ENCODE peak calls at places on chromosome 20, in four cellular contexts. A is hepatocyte, W is cardiac fibroblast, I is breast epithelium. P is an unnamed sample.

GRCh38 chr20:64011366-64011779 is 24.6 kb upstream of the C20orf204 start:
- DNase-seq in I (no peak), W (no peak), A (no peak), P (no peak)

GRCh38 chr20:10488436-10489053 is 53.4 kb downstream of the SLX4IP start:
- DNase-seq in A (no peak), W (no peak), I (no peak), P (no peak)

GRCh38 chr20:50636601-50637539 is 54.5 kb downstream of the RIPOR3 start:
- DNase-seq in W (no peak), A (peak; percentile 44), I (no peak), P (no peak)

GRCh38 chr20:24754691-24755090 is 194.4 kb upstream of the CST7 start:
- DNase-seq in W (no peak), A (no peak), I (no peak), P (no peak)

GRCh38 chr20:23602699-23603098 is 3.0 kb downstream of the CST9 start:
- DNase-seq in A (no peak), W (no peak), I (no peak), P (no peak)

GRCh38 chr20:9323622-9324021 is 190.8 kb upstream of the LAMP5 start:
- DNase-seq in I (no peak), A (peak; percentile 19), W (peak; percentile 20), P (peak; percentile 26)

GRCh38 chr20:61886721-61887658 is 178.7 kb downstream of the TAF4 start:
- DNase-seq in I (no peak), W (peak; percentile 29), A (peak; percentile 60), P (peak; percentile 16)

GRCh38 chr20:10109621-10110020 is 74.8 kb downstream of the ANKEF1 start:
- DNase-seq in A (no peak), I (no peak), W (peak; percentile 32), P (no peak)

GRCh38 chr20:34907616-34908469 is 31.4 kb downstream of the ACSS2 start:
- DNase-seq in W (peak; percentile 89), A (peak; percentile 73), I (peak; percentile 65), P (peak; percentile 92)

GRCh38 chr20:58714340-58714922 is 21.8 kb downstream of the NPEPL1 start:
- DNase-seq in I (no peak), W (no peak), A (peak; percentile 2), P (no peak)

GRCh38 chr20:58593880-58594473 is 57.1 kb upstream of the STX16 start:
- DNase-seq in I (no peak), W (no peak), A (no peak), P (no peak)

GRCh38 chr20:47063407-47063806 is 168.8 kb downstream of the EYA2 start:
- DNase-seq in W (no peak), A (peak; percentile 22), I (no peak), P (no peak)

GRCh38 chr20:45905505-45906079 is 6.4 kb downstream of the PLTP start:
- DNase-seq in I (no peak), W (no peak), A (no peak), P (peak; percentile 67)

GRCh38 chr20:63635431-63636141 is 8.7 kb upstream of the GMEB2 start:
- DNase-seq in W (no peak), A (no peak), I (no peak), P (no peak)

GRCh38 chr20:11091496-11091895 is 417.7 kb upstream of the JAG1 start:
- DNase-seq in I (no peak), W (peak; percentile 42), A (no peak), P (peak; percentile 5)

GRCh38 chr20:25013478-25014380 is 21.2 kb upstream of the APMAP start:
- DNase-seq in A (no peak), I (no peak), W (no peak), P (no peak)

GRCh38 chr20:15310361-15310760 is 972.9 kb upstream of the FLRT3 start:
- DNase-seq in A (no peak), W (peak; percentile 2), I (no peak), P (no peak)

GRCh38 chr20:58179083-58179431 is 49.4 kb downstream of the ANKRD60 start:
- DNase-seq in A (no peak), I (no peak), W (no peak), P (no peak)

GRCh38 chr20:46118481-46119020 is 437 bp downstream of the CD40 start:
- DNase-seq in W (peak; percentile 23), I (no peak), A (no peak), P (no peak)

GRCh38 chr20:63132131-63132714 is 83.7 kb downstream of the YTHDF1 start:
- DNase-seq in I (no peak), A (no peak), W (no peak), P (no peak)

GRCh38 chr20:3304456-3304855 is 65.5 kb upstream of the SLC4A11 start:
- DNase-seq in I (no peak), W (no peak), A (no peak), P (no peak)

GRCh38 chr20:6976535-6976934 is 209.0 kb downstream of the BMP2 start:
- DNase-seq in W (no peak), I (no peak), A (no peak), P (peak; percentile 18)

GRCh38 chr20:61502433-61502832 is 250.4 kb downstream of the CDH4 start:
- DNase-seq in W (no peak), A (no peak), I (no peak), P (peak; percentile 8)

GRCh38 chr20:13173201-13173600 is 47.9 kb upstream of the ISM1 start:
- DNase-seq in A (no peak), I (no peak), W (no peak), P (no peak)

GRCh38 chr20:57659789-57660509 is 39.7 kb upstream of the ZBP1 start:
- DNase-seq in W (no peak), I (peak; percentile 9), A (no peak), P (no peak)

GRCh38 chr20:18272451-18272850 is 15.9 kb upstream of the ZNF133 start:
- DNase-seq in A (no peak), I (no peak), W (peak; percentile 20), P (no peak)

GRCh38 chr20:23341073-23341472 is 9.5 kb upstream of the NXT1 start:
- DNase-seq in I (no peak), A (no peak), W (no peak), P (no peak)

GRCh38 chr20:3749689-3750639 is 17.5 kb downstream of the HSPA12B start:
- DNase-seq in I (no peak), W (peak; percentile 13), A (peak; percentile 64), P (no peak)

GRCh38 chr20:3679749-3680700 is 1.8 kb downstream of the ADAM33 start:
- DNase-seq in I (no peak), W (peak; percentile 90), A (peak; percentile 48), P (peak; percentile 96)

GRCh38 chr20:3854462-3854870 is 7.8 kb downstream of the MAVS start:
- DNase-seq in A (no peak), W (no peak), I (peak; percentile 39), P (no peak)

GRCh38 chr20:55172310-55173002 is 697.1 kb downstream of the DOK5 start:
- DNase-seq in A (peak; percentile 11), I (no peak), W (no peak), P (no peak)

GRCh38 chr20:63178889-63179751 is 36.8 kb downstream of the YTHDF1 start:
- DNase-seq in A (peak; percentile 55), I (no peak), W (no peak), P (peak; percentile 54)

GRCh38 chr20:39853664-39854063 is 835.4 kb downstream of the MAFB start:
- DNase-seq in W (peak; percentile 45), I (no peak), A (no peak), P (peak; percentile 94)

GRCh38 chr20:23397961-23398360 is 23.3 kb downstream of the NAPB start:
- DNase-seq in W (peak; percentile 66), A (no peak), I (no peak), P (peak; percentile 47)

GRCh38 chr20:12068146-12068545 is 150.5 kb downstream of the BTBD3 start:
- DNase-seq in A (no peak), W (no peak), I (no peak), P (no peak)

GRCh38 chr20:25296094-25297093 is 48.5 kb downstream of the PYGB start:
- DNase-seq in I (no peak), W (peak; percentile 32), A (peak; percentile 55), P (peak; percentile 62)

GRCh38 chr20:19143890-19144289 is 68.6 kb upstream of the SLC24A3 start:
- DNase-seq in W (no peak), I (no peak), A (no peak), P (no peak)

GRCh38 chr20:59939052-59939878 is 840 bp downstream of the PPP1R3D start:
- DNase-seq in W (peak; percentile 20), A (peak; percentile 58), I (no peak), P (no peak)

DNA sequence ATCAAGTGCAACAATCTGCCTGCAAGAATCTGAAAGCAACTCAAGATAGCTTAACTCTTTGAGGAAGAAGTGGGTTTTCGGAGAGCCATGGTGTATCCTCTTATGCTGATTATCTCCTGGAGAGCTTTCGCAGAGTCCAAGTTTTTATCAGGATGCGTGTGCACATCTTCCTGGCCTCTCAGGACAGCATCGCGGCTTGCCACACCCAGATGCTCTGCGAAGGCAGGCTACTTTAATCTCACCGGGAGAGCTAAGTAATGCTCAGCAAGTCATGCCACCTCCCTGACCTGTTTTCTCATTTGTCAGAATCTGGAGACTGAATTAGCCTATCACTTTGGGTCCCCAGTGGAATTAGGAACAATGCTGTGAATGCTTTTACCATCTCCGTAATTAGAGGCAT is 52.9 kb downstream of the TTI1 start:
- DNase-seq in W (no peak), A (no peak), I (no peak), P (no peak)
- TF ChIP-seq CTCF in W (no peak), A (no peak), I (no peak), P (no peak)

DNA sequence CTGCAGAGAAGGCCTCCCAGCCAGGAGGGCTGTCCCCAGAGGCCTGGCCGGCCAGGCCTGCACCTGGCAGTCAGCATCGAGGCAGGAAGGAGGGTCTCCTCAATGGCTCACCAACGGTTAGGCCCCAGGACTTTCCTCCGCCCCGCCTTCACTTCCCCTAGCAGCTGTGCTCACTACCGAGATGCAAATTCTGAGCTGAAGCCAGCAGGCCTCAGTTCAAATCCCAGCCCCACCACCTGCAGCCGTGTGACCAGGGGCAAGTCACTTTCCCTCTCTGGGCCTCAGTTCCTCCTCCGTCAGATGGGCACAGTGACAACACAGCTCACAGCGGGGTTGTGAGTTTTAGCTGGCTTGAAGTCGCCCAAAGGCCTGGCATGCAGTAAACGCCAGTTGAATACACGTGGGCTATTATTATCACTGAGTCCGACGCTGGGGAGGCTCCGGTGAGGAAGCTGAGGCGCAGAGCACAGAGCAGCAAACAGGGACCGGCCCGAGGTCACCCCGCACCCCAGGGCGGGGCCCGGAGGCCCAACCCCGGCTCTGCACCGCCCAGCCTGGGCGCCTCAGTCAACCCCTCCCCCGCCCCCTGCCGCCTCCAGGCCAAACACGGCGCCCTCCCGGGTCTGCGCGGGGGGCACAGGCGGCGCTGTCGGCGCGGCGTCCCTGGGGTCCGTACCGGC is 717 bp downstream of the E2F1 start:
- DNase-seq in A (peak; percentile 74), I (no peak), W (no peak), P (no peak)
- H3K4me3 ChIP-seq in A (peak overlapping the region; percentile 24), I (peak overlapping the region; percentile 28), W (peak overlapping the region; percentile 21), P (peak overlapping the region; percentile 50)

GRCh38 chr20:32019156-32019510 is 8.9 kb downstream of the CCM2L start:
- DNase-seq in I (no peak), W (no peak), A (peak; percentile 72), P (no peak)
- TF ChIP-seq CTCF in I (no peak), W (no peak), A (peak; percentile 19), P (no peak)

DNA sequence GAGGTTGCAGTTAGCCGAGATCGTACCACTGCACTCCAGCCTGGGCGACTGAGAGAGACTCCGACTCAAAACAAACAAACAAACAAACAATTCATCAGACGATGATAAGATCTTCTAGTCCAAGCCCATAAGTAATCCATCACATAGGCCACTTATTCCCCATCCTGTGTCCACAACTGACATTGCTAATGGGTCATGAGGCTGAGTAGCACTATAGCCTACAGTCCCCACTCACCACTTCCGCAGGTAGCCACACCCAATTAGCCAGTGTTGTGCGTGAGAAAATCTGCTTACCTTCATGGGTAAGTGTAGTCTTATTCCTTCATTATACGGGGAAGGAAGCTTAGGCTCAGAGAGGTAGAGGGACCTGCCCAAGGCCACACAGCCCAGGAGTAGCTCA is 13.1 kb downstream of the JPH2 start:
- DNase-seq in A (no peak), I (no peak), W (no peak), P (no peak)
- H3K4me3 ChIP-seq in A (no peak overlapping the region), I (no peak overlapping the region), W (no peak overlapping the region), P (no peak overlapping the region)

P was measured in foreskin fibroblast.